ENCODE peak calls at places on chromosome 12, in six cellular contexts. Y, F, V, H, K and L are unnamed samples. For H3K27me3, the result is how much of the 10 kb centered on the place peaks cover.

GRCh38 chr12:109201496-109201885 is 85.1 kb downstream of the ACACB start:
- DNase-seq in F (no peak), Y (peak), V (no peak), K (no peak), H (no peak), L (no peak)

GRCh38 chr12:113755098-113755497 is 211.0 kb downstream of the RBM19 start:
- DNase-seq in H (no peak), V (no peak), K (no peak), F (no peak), Y (no peak), L (no peak)

GRCh38 chr12:86945685-86946196 is 689.5 kb upstream of the MGAT4C start:
- DNase-seq in Y (no peak), V (no peak), F (no peak), H (no peak), K (no peak), L (no peak)

GRCh38 chr12:89353188-89353822 is 1.0 kb upstream of the DUSP6 start:
- DNase-seq in Y (peak), V (peak), K (peak), H (peak), F (peak), L (no peak)

GRCh38 chr12:2360630-2361170 is 307.9 kb downstream of the CACNA1C start:
- DNase-seq in H (no peak), Y (no peak), K (no peak), V (no peak), F (peak), L (no peak)

GRCh38 chr12:95117178-95117599 is 43.8 kb upstream of the NR2C1 start:
- DNase-seq in V (peak), H (peak), Y (no peak), K (peak), F (peak), L (peak)

GRCh38 chr12:115362319-115362976 is 678.5 kb upstream of the TBX3 start:
- DNase-seq in F (no peak), K (no peak), H (no peak), V (no peak), Y (no peak), L (no peak)

GRCh38 chr12:43102506-43103269 is 449.3 kb downstream of the ADAMTS20 start:
- DNase-seq in F (no peak), V (no peak), H (no peak), K (no peak), Y (no peak), L (no peak)

GRCh38 chr12:902581-902980 is 46.9 kb downstream of the RAD52 start:
- DNase-seq in K (no peak), Y (no peak), V (no peak), H (no peak), F (no peak), L (no peak)

GRCh38 chr12:48618541-48618940 is 48.7 kb upstream of the LALBA start:
- DNase-seq in K (peak), F (peak), Y (peak), V (peak), H (peak), L (peak)

GRCh38 chr12:89412665-89413064 is 60.4 kb upstream of the DUSP6 start:
- DNase-seq in Y (no peak), K (no peak), H (no peak), V (no peak), F (no peak), L (no peak)

GRCh38 chr12:15859136-15859535 is 23.1 kb upstream of the STRAP start:
- DNase-seq in H (no peak), F (no peak), Y (no peak), K (no peak), V (no peak), L (no peak)

GRCh38 chr12:66964629-66965028 is 285.8 kb upstream of the GRIP1 start:
- DNase-seq in K (no peak), F (no peak), Y (no peak), H (no peak), V (peak), L (no peak)

GRCh38 chr12:22491034-22491433 is 53.3 kb downstream of the C2CD5 start:
- DNase-seq in Y (no peak), F (no peak), K (no peak), V (no peak), H (no peak), L (no peak)

GRCh38 chr12:95380997-95381786 is 92.8 kb upstream of the METAP2 start:
- DNase-seq in K (no peak), V (no peak), H (no peak), Y (no peak), F (no peak), L (no peak)

GRCh38 chr12:100221523-100221922 is 20.9 kb downstream of the ACTR6 start:
- DNase-seq in H (no peak), K (no peak), F (no peak), Y (no peak), V (no peak), L (no peak)

GRCh38 chr12:53053223-53054111 is 3.6 kb downstream of the TNS2 start:
- DNase-seq in F (peak), Y (peak), H (peak), K (peak), V (peak), L (no peak)

GRCh38 chr12:69645031-69645430 is 34.3 kb upstream of the LRRC10 start:
- DNase-seq in V (no peak), Y (no peak), H (no peak), K (no peak), F (no peak), L (no peak)

GRCh38 chr12:116534341-116535121 is 24.6 kb upstream of the MAP1LC3B2 start:
- DNase-seq in K (peak), Y (no peak), V (no peak), H (peak), F (peak), L (no peak)

GRCh38 chr12:65756956-65757511 is 67.2 kb upstream of the HMGA2 start:
- DNase-seq in K (no peak), Y (no peak), F (no peak), H (no peak), V (no peak), L (no peak)

GRCh38 chr12:113471619-113472171 is at the start of gene LHX5:
- DNase-seq in H (no peak), Y (no peak), V (no peak), F (no peak), K (peak), L (no peak)

GRCh38 chr12:6373022-6373787 is 2.2 kb downstream of the SCNN1A start:
- DNase-seq in F (peak), H (no peak), Y (no peak), V (peak), K (no peak), L (no peak)

GRCh38 chr12:116610971-116611541 is 51.9 kb downstream of the MAP1LC3B2 start:
- DNase-seq in H (no peak), Y (no peak), F (no peak), V (no peak), K (no peak), L (no peak)

GRCh38 chr12:56029166-56029519 is 8.3 kb downstream of the IKZF4 start:
- DNase-seq in F (no peak), V (no peak), Y (no peak), H (peak), K (no peak), L (no peak)

GRCh38 chr12:28750946-28751714 is 397.9 kb upstream of the FAR2 start:
- DNase-seq in H (no peak), V (no peak), F (no peak), K (no peak), Y (no peak), L (no peak)

GRCh38 chr12:31618228-31619025 is 27.5 kb upstream of the DENND5B start:
- DNase-seq in H (no peak), F (no peak), Y (no peak), K (no peak), V (no peak), L (no peak)

GRCh38 chr12:105060715-105061378 is 23.4 kb downstream of the ALDH1L2 start:
- DNase-seq in H (no peak), F (no peak), K (no peak), V (no peak), Y (no peak), L (no peak)

GRCh38 chr12:109439181-109439580 is 37.9 kb downstream of the KCTD10 start:
- DNase-seq in Y (no peak), F (no peak), K (no peak), H (no peak), V (no peak), L (no peak)

GRCh38 chr12:39616251-39616650 is 3.4 kb downstream of the ABCD2 start:
- DNase-seq in Y (no peak), V (no peak), F (no peak), K (no peak), H (no peak), L (no peak)

GRCh38 chr12:58503731-58504520 is 416.4 kb downstream of the LRIG3 start:
- DNase-seq in Y (no peak), H (no peak), V (no peak), K (no peak), F (no peak), L (no peak)

GRCh38 chr12:2076196-2076570 is 23.4 kb downstream of the CACNA1C start:
- DNase-seq in V (no peak), H (peak), Y (no peak), F (peak), K (no peak), L (no peak)

GRCh38 chr12:28611115-28611435 is 420.8 kb downstream of the CCDC91 start:
- DNase-seq in H (no peak), K (no peak), F (no peak), Y (no peak), V (no peak), L (no peak)

GRCh38 chr12:68373836-68374314 is 41.7 kb upstream of the MDM1 start:
- DNase-seq in K (no peak), V (no peak), F (no peak), Y (no peak), H (no peak), L (no peak)

GRCh38 chr12:68376901-68377300 is 44.7 kb upstream of the MDM1 start:
- DNase-seq in V (no peak), Y (no peak), F (no peak), K (no peak), H (no peak), L (no peak)

GRCh38 chr12:68375701-68376469 is 43.7 kb upstream of the MDM1 start:
- DNase-seq in H (no peak), F (no peak), V (no peak), Y (no peak), K (no peak), L (no peak)

GRCh38 chr12:68370667-68371066 is 38.5 kb upstream of the MDM1 start:
- DNase-seq in F (no peak), H (no peak), Y (no peak), K (no peak), V (no peak), L (no peak)

DNA sequence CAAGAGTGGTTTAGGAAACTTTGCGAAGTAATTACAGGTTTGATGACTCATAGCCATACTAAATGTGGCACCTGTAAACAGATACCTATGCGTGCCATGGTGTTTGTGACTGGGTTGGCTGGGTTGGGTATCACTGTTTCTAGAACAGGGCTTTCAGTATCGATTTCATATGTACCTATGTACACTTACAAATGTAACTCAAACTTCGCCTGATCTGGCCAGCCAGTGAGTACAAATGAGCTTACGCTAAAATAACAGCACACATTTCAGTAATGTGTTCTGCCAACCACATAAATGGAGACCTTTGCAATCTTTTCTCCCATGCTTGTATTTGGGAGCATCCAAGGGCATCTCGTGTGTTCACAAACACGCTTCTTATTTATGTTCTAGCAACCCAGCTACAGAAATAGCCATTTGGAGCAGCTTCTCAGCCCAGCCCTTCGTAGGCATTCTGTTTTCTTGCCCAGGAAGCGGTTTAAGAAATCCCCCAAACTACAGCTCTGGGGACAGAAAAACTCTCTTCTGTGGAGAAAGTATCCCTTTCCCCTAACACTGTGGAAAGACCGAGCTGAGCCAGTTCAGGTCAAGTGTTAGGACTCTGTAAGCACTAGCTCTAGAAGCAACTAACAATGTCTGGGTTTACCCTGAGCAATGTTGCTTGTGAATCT is 42.3 kb upstream of the MDM1 start:
- DNase-seq in V (peak), H (no peak), Y (no peak), F (no peak), K (no peak), L (no peak)
- H3K27ac ChIP-seq in V (no peak), H (no peak), Y (peak), F (no peak), K (no peak), L (no peak)

DNA sequence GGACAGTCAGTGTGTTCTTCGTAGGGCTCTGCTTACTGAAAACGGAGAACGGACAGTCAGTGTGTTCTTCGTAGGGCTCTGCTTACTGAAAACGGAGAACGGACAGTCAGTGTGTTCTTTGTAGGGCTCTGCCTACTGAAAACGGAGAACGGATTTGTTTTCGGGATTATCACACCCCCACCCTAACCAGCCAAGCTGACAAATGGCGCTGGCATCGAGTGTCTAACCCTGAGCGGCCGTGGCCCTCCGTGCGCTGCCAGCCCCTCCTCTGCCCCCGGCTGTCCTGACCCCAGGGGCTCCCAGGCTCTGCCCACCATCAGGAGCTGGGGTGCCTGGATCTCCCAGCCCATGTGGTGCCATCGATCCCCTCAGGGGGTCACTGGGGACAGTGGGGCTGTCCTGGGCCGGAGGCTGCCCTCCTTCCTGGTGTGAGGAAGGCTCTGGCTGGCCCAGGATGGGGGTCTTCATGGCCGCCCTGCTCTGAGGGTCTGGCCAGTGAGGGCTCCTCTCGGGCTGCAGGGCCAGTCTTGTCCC is 57.3 kb downstream of the FBRSL1 start:
- DNase-seq in H (no peak), K (no peak), V (no peak), F (no peak), Y (no peak), L (no peak)
- H3K27me3 ChIP-seq in H (under half), K (half or more), V (under half), F (under half), Y (under half), L (under half)

GRCh38 chr12:49684310-49684854 is 22.8 kb downstream of the FMNL3 start:
- DNase-seq in Y (no peak), V (no peak), F (no peak), K (no peak), H (no peak), L (no peak)
- H3K27ac ChIP-seq in Y (no peak), V (no peak), F (no peak), K (no peak), H (no peak), L (no peak)

DNA sequence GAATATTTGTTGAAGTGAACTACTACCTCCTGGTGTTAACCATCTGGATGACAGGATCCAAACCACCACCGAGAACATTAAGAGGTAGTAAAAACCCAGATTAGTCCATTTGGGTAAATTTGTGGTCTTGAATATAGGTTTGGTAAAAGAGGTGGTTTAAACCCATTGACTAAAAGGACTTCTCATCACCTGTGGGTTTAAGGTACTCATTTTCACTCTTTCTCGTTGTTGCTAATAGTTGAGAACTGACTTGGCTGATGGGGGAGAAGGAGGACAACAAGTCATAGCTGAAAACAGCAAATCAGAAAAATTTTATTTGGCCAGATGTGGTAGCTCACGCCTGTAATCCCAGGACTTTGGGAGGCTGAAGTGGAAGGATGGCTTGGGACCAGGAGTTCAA is 59.2 kb downstream of the ACADS start:
- DNase-seq in F (no peak), Y (no peak), H (no peak), V (no peak), K (no peak), L (no peak)
- H3K27me3 ChIP-seq in F (under half), Y (under half), H (under half), V (under half), K (under half), L (under half)

DNA sequence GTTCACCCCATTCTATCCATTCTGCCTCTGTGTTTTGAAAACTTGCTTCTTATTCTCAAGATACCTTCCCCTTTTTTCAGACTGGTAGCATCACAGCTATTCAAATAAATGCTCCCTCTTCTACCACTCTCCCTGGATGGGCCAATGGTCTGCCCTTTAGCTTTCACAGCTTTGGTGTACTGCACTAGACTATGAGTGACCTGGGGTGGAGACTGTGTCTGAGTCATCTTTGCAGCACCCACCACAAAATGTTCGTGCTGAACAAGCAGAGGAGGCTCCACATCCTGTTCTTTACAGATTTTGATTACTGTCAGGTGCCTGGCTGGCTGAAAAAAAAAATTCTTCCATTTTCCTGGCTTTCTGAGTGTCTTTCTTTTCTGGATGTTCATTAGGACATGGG is 1104.1 kb upstream of the TMEM132C start:
- DNase-seq in V (peak), K (no peak), F (no peak), Y (no peak), H (no peak), L (no peak)
- H3K27ac ChIP-seq in V (peak), K (no peak), F (no peak), Y (no peak), H (no peak), L (no peak)